ENCODE peak calls at places on chromosome 2, in four cellular contexts. S is CD8-positive, alpha-beta T cell; U is GM03348; K is psoas muscle. C is an unnamed sample.

GRCh38 chr2:169291517-169291916 is 70.8 kb downstream of the LRP2 start:
- DNase-seq in S (no peak), U (no peak), K (no peak), C (no peak)

GRCh38 chr2:235458839-235459273 is 35.0 kb upstream of the AGAP1 start:
- DNase-seq in S (no peak), U (peak; percentile 40), K (no peak), C (peak; percentile 33)

GRCh38 chr2:202494300-202494699 is 118.2 kb downstream of the BMPR2 start:
- DNase-seq in S (no peak), U (peak; percentile 70), K (no peak), C (peak; percentile 31)

GRCh38 chr2:180524458-180524857 is 455.9 kb upstream of the UBE2E3 start:
- DNase-seq in S (no peak), U (peak; percentile 2), K (no peak), C (no peak)

GRCh38 chr2:170711196-170711773 is 3.9 kb upstream of the SP5 start:
- DNase-seq in S (no peak), U (no peak), K (no peak), C (no peak)

GRCh38 chr2:2647156-2647555 is 316.1 kb upstream of the MYT1L start:
- DNase-seq in S (no peak), U (no peak), K (no peak), C (no peak)

GRCh38 chr2:55175254-55176093 is 56.6 kb downstream of the CLHC1 start:
- DNase-seq in S (no peak), U (peak; percentile 78), K (no peak), C (no peak)

GRCh38 chr2:37457401-37457901 is 113.0 kb downstream of the QPCT start:
- DNase-seq in S (no peak), U (peak; percentile 54), K (no peak), C (no peak)

GRCh38 chr2:122999823-123000222 is 1025.3 kb upstream of the CNTNAP5 start:
- DNase-seq in S (no peak), U (no peak), K (no peak), C (no peak)

GRCh38 chr2:95220449-95220848 is 13.1 kb downstream of the ZNF892 start:
- DNase-seq in S (no peak), U (no peak), K (no peak), C (no peak)

GRCh38 chr2:29749041-29749440 is 172.3 kb downstream of the ALK start:
- DNase-seq in S (no peak), U (no peak), K (no peak), C (no peak)

GRCh38 chr2:220162320-220162719 is 534.9 kb downstream of the SLC4A3 start:
- DNase-seq in S (no peak), U (peak; percentile 37), K (no peak), C (no peak)

GRCh38 chr2:54604771-54605350 is 118.6 kb upstream of the EML6 start:
- DNase-seq in S (no peak), U (no peak), K (no peak), C (no peak)

GRCh38 chr2:177171418-177171865 is 41.2 kb upstream of the HNRNPA3 start:
- DNase-seq in S (no peak), U (no peak), K (no peak), C (no peak)

GRCh38 chr2:85259101-85259590 is 68.6 kb downstream of the TGOLN2 start:
- DNase-seq in S (no peak), U (peak; percentile 19), K (no peak), C (no peak)

GRCh38 chr2:36597003-36597531 is 901 bp downstream of the FEZ2 start:
- DNase-seq in S (no peak), U (no peak), K (no peak), C (no peak)

GRCh38 chr2:98412751-98413445 is 31.8 kb upstream of the INPP4A start:
- DNase-seq in S (peak; percentile 70), U (peak; percentile 61), K (no peak), C (no peak)

GRCh38 chr2:88307817-88308216 is 137.7 kb downstream of the THNSL2 start:
- DNase-seq in S (no peak), U (peak; percentile 24), K (no peak), C (no peak)

GRCh38 chr2:226760412-226761194 is 39.0 kb downstream of the IRS1 start:
- DNase-seq in S (no peak), U (peak; percentile 73), K (no peak), C (no peak)

GRCh38 chr2:158144914-158145625 is 43.4 kb downstream of the UPP2 start:
- DNase-seq in S (no peak), U (no peak), K (no peak), C (no peak)

GRCh38 chr2:23478087-23478932 is 93.3 kb downstream of the KLHL29 start:
- DNase-seq in S (no peak), U (no peak), K (no peak), C (no peak)

GRCh38 chr2:105570757-105571156 is 171.9 kb upstream of the FHL2 start:
- DNase-seq in S (peak; percentile 13), U (no peak), K (no peak), C (no peak)

GRCh38 chr2:226137201-226137811 is 662.3 kb downstream of the IRS1 start:
- DNase-seq in S (no peak), U (no peak), K (no peak), C (no peak)

GRCh38 chr2:222355860-222356259 is 57.1 kb upstream of the PAX3 start:
- DNase-seq in S (no peak), U (no peak), K (no peak), C (no peak)

GRCh38 chr2:26298638-26299393 is 47.1 kb upstream of the SELENOI start:
- DNase-seq in S (peak; percentile 75), U (peak; percentile 69), K (peak; percentile 67), C (peak; percentile 27)

GRCh38 chr2:199160677-199161465 is 296.9 kb downstream of the SATB2 start:
- DNase-seq in S (no peak), U (peak; percentile 71), K (no peak), C (no peak)

GRCh38 chr2:107285621-107286303 is 399.8 kb upstream of the ST6GAL2 start:
- DNase-seq in S (no peak), U (no peak), K (no peak), C (no peak)

GRCh38 chr2:172712251-172712650 is 23.4 kb upstream of the RAPGEF4 start:
- DNase-seq in S (no peak), U (no peak), K (no peak), C (peak; percentile 48)

GRCh38 chr2:159290289-159290907 is 3.9 kb upstream of the WDSUB1 start:
- DNase-seq in S (no peak), U (peak; percentile 82), K (no peak), C (no peak)

GRCh38 chr2:60370835-60371618 is 182.4 kb downstream of the BCL11A start:
- DNase-seq in S (no peak), U (no peak), K (no peak), C (no peak)

GRCh38 chr2:222941510-222942032 is 80.7 kb downstream of the ACSL3 start:
- DNase-seq in S (no peak), U (no peak), K (no peak), C (no peak)

GRCh38 chr2:170929686-170930050 is 615 bp downstream of the GORASP2 start:
- DNase-seq in S (no peak), U (peak; percentile 61), K (peak; percentile 70), C (peak; percentile 36)

GRCh38 chr2:38182518-38183013 is 106.6 kb upstream of the CYP1B1 start:
- DNase-seq in S (no peak), U (no peak), K (no peak), C (no peak)

GRCh38 chr2:10452334-10452733 is 4.2 kb upstream of the ODC1 start:
- DNase-seq in S (no peak), U (peak; percentile 78), K (no peak), C (no peak)

GRCh38 chr2:231379266-231380215 is 16.0 kb upstream of the B3GNT7 start:
- DNase-seq in S (no peak), U (no peak), K (no peak), C (no peak)

GRCh38 chr2:197997083-197997541 is 192.7 kb downstream of the PLCL1 start:
- DNase-seq in S (no peak), U (no peak), K (no peak), C (no peak)

GRCh38 chr2:43368483-43369385 is 142.3 kb upstream of the ZFP36L2 start:
- DNase-seq in S (no peak), U (no peak), K (no peak), C (no peak)

GRCh38 chr2:108124733-108125132 is 115.0 kb upstream of the SULT1C3 start:
- DNase-seq in S (no peak), U (no peak), K (no peak), C (no peak)